ENCODE peak calls at places on chromosomes 1 and 21, in ten cellular contexts. G, H, F, D, M, E, O, S, C and X are unnamed samples.

GRCh38 chr1:81699234-81699633 is 101.5 kb upstream of the ADGRL2 start:
- DNase-seq in G (no peak), H (no peak), F (no peak), D (no peak), M (no peak), E (no peak), O (no peak), S (no peak), C (no peak), X (no peak)

GRCh38 chr21:34846214-34846575 is 177.4 kb downstream of the CLIC6 start:
- DNase-seq in G (no peak), H (no peak), F (no peak), D (no peak), M (no peak), E (no peak), O (no peak), S (no peak), C (no peak), X (no peak)

GRCh38 chr1:83705091-83705490 is 293.8 kb downstream of the TTLL7 start:
- DNase-seq in G (no peak), H (no peak), F (no peak), D (no peak), M (no peak), E (no peak), O (no peak), S (no peak), C (no peak), X (no peak)

GRCh38 chr1:10694633-10695627 is 101.5 kb downstream of the CASZ1 start:
- DNase-seq in G (peak), H (peak), F (peak), D (peak), M (peak), E (peak), O (peak), S (peak), C (peak), X (peak)

GRCh38 chr21:17726047-17726446 is 93.1 kb downstream of the C21orf91 start:
- DNase-seq in G (no peak), H (no peak), F (no peak), D (no peak), M (no peak), E (no peak), O (peak), S (no peak), C (no peak), X (no peak)

GRCh38 chr1:33007190-33008050 is 29.3 kb downstream of the AK2 start:
- DNase-seq in G (no peak), H (peak), F (no peak), D (peak), M (no peak), E (peak), O (peak), S (peak), C (peak), X (peak)

GRCh38 chr21:42454791-42455190 is 41.2 kb downstream of the RSPH1 start:
- DNase-seq in G (no peak), H (no peak), F (no peak), D (no peak), M (no peak), E (no peak), O (no peak), S (no peak), C (no peak), X (no peak)

GRCh38 chr1:38489844-38490270 is 369.7 kb downstream of the RRAGC start:
- DNase-seq in G (peak), H (no peak), F (peak), D (peak), M (peak), E (no peak), O (peak), S (no peak), C (no peak), X (no peak)

GRCh38 chr1:181430015-181430657 is 53.2 kb upstream of the CACNA1E start:
- DNase-seq in G (no peak), H (no peak), F (no peak), D (no peak), M (no peak), E (no peak), O (no peak), S (no peak), C (no peak), X (peak)

GRCh38 chr1:76862447-76862846 is 4.8 kb upstream of the ST6GALNAC5 start:
- DNase-seq in G (no peak), H (peak), F (no peak), D (no peak), M (no peak), E (no peak), O (no peak), S (no peak), C (no peak), X (no peak)

GRCh38 chr1:158177705-158178450 is 2.8 kb upstream of the CD1D start:
- DNase-seq in G (no peak), H (peak), F (no peak), D (peak), M (no peak), E (peak), O (peak), S (peak), C (peak), X (peak)

GRCh38 chr1:107467286-107467685 is 326.4 kb downstream of the NTNG1 start:
- DNase-seq in G (no peak), H (no peak), F (no peak), D (no peak), M (no peak), E (no peak), O (no peak), S (no peak), C (no peak), X (no peak)

GRCh38 chr1:174160109-174160473 is 771 bp downstream of the RABGAP1L start:
- DNase-seq in G (no peak), H (no peak), F (no peak), D (no peak), M (peak), E (peak), O (peak), S (peak), C (peak), X (no peak)

GRCh38 chr1:30801826-30802198 is 44.2 kb upstream of the LAPTM5 start:
- DNase-seq in G (peak), H (peak), F (peak), D (peak), M (peak), E (peak), O (peak), S (peak), C (peak), X (peak)

GRCh38 chr1:158286966-158287365 is 2.8 kb upstream of the CD1C start:
- DNase-seq in G (no peak), H (no peak), F (no peak), D (no peak), M (no peak), E (no peak), O (no peak), S (no peak), C (no peak), X (no peak)

GRCh38 chr1:162285149-162285561 is 91.5 kb downstream of the SPATA46 start:
- DNase-seq in G (no peak), H (no peak), F (no peak), D (no peak), M (no peak), E (peak), O (peak), S (no peak), C (no peak), X (no peak)

GRCh38 chr1:61141288-61142044 is 59.1 kb downstream of the NFIA start:
- DNase-seq in G (no peak), H (no peak), F (no peak), D (peak), M (no peak), E (no peak), O (peak), S (no peak), C (no peak), X (no peak)

GRCh38 chr1:182666736-182667135 is 17.7 kb downstream of the RGS8 start:
- DNase-seq in G (no peak), H (no peak), F (no peak), D (no peak), M (no peak), E (no peak), O (no peak), S (no peak), C (no peak), X (no peak)

GRCh38 chr1:19700046-19700777 is 35.5 kb downstream of the HTR6 start:
- DNase-seq in G (no peak), H (no peak), F (no peak), D (no peak), M (no peak), E (no peak), O (no peak), S (no peak), C (no peak), X (no peak)